ENCODE peak calls at places on chromosomes 2 and 18, in six cellular contexts. One of them, this sample, is unnamed.

GRCh38 chr18:70384181-70384790 is 95.4 kb downstream of the SOCS6 start:
- DNase-seq in activated CD8-positive, alpha-beta T cell treated with anti-CD3 and anti-CD28 coated beads for 36 hours: peak; percentile 5
- DNase-seq in IMR-90: peak; percentile 87
- DNase-seq in A549: peak; percentile 31
- DNase-seq in progenitor cell of endocrine pancreas: no peak
- DNase-seq in mammary epithelial cell: peak; percentile 99
- DNase-seq in this sample: no peak

GRCh38 chr18:3485153-3486149 is 35.5 kb downstream of the TGIF1 start:
- DNase-seq in A549: no peak
- DNase-seq in progenitor cell of endocrine pancreas: no peak
- DNase-seq in mammary epithelial cell: no peak
- DNase-seq in IMR-90: no peak
- DNase-seq in activated CD8-positive, alpha-beta T cell treated with anti-CD3 and anti-CD28 coated beads for 36 hours: peak; percentile 21
- DNase-seq in this sample: no peak

GRCh38 chr2:7068447-7068846 is 151.2 kb downstream of the RNF144A start:
- DNase-seq in activated CD8-positive, alpha-beta T cell treated with anti-CD3 and anti-CD28 coated beads for 36 hours: no peak
- DNase-seq in A549: no peak
- DNase-seq in IMR-90: no peak
- DNase-seq in mammary epithelial cell: no peak
- DNase-seq in progenitor cell of endocrine pancreas: no peak
- DNase-seq in this sample: no peak

GRCh38 chr2:199356412-199356811 is 101.3 kb downstream of the SATB2 start:
- DNase-seq in progenitor cell of endocrine pancreas: no peak
- DNase-seq in activated CD8-positive, alpha-beta T cell treated with anti-CD3 and anti-CD28 coated beads for 36 hours: no peak
- DNase-seq in IMR-90: peak; percentile 47
- DNase-seq in mammary epithelial cell: no peak
- DNase-seq in A549: no peak
- DNase-seq in this sample: no peak

GRCh38 chr2:37916512-37917082 is 8.5 kb upstream of the RMDN2 start:
- DNase-seq in activated CD8-positive, alpha-beta T cell treated with anti-CD3 and anti-CD28 coated beads for 36 hours: no peak
- DNase-seq in IMR-90: peak; percentile 96
- DNase-seq in A549: no peak
- DNase-seq in progenitor cell of endocrine pancreas: no peak
- DNase-seq in mammary epithelial cell: peak; percentile 91
- DNase-seq in this sample: no peak

GRCh38 chr18:44938396-44939036 is 257.8 kb downstream of the SETBP1 start:
- DNase-seq in A549: no peak
- DNase-seq in activated CD8-positive, alpha-beta T cell treated with anti-CD3 and anti-CD28 coated beads for 36 hours: no peak
- DNase-seq in mammary epithelial cell: no peak
- DNase-seq in progenitor cell of endocrine pancreas: no peak
- DNase-seq in IMR-90: no peak
- DNase-seq in this sample: no peak

GRCh38 chr2:220064282-220065042 is 437.0 kb downstream of the SLC4A3 start:
- DNase-seq in IMR-90: no peak
- DNase-seq in activated CD8-positive, alpha-beta T cell treated with anti-CD3 and anti-CD28 coated beads for 36 hours: no peak
- DNase-seq in A549: no peak
- DNase-seq in mammary epithelial cell: no peak
- DNase-seq in progenitor cell of endocrine pancreas: no peak
- DNase-seq in this sample: no peak

GRCh38 chr2:193333539-193333938 is 1138.8 kb upstream of the TMEFF2 start:
- DNase-seq in progenitor cell of endocrine pancreas: no peak
- DNase-seq in IMR-90: no peak
- DNase-seq in A549: no peak
- DNase-seq in activated CD8-positive, alpha-beta T cell treated with anti-CD3 and anti-CD28 coated beads for 36 hours: no peak
- DNase-seq in mammary epithelial cell: no peak
- DNase-seq in this sample: no peak

GRCh38 chr2:128533101-128533500 is 214.4 kb upstream of the HS6ST1 start:
- DNase-seq in progenitor cell of endocrine pancreas: no peak
- DNase-seq in IMR-90: no peak
- DNase-seq in activated CD8-positive, alpha-beta T cell treated with anti-CD3 and anti-CD28 coated beads for 36 hours: no peak
- DNase-seq in A549: no peak
- DNase-seq in mammary epithelial cell: no peak
- DNase-seq in this sample: no peak

GRCh38 chr2:43273477-43273876 is 47.1 kb upstream of the ZFP36L2 start:
- DNase-seq in progenitor cell of endocrine pancreas: no peak
- DNase-seq in A549: no peak
- DNase-seq in IMR-90: peak; percentile 63
- DNase-seq in activated CD8-positive, alpha-beta T cell treated with anti-CD3 and anti-CD28 coated beads for 36 hours: peak; percentile 44
- DNase-seq in mammary epithelial cell: no peak
- DNase-seq in this sample: no peak

GRCh38 chr2:174025271-174026121 is 60.3 kb upstream of the SP3 start:
- DNase-seq in activated CD8-positive, alpha-beta T cell treated with anti-CD3 and anti-CD28 coated beads for 36 hours: no peak
- DNase-seq in A549: no peak
- DNase-seq in IMR-90: peak; percentile 89
- DNase-seq in progenitor cell of endocrine pancreas: no peak
- DNase-seq in mammary epithelial cell: no peak
- DNase-seq in this sample: no peak

GRCh38 chr2:172562298-172562697 is 6.4 kb downstream of the PDK1 start:
- DNase-seq in mammary epithelial cell: no peak
- DNase-seq in progenitor cell of endocrine pancreas: no peak
- DNase-seq in A549: no peak
- DNase-seq in IMR-90: no peak
- DNase-seq in activated CD8-positive, alpha-beta T cell treated with anti-CD3 and anti-CD28 coated beads for 36 hours: no peak
- DNase-seq in this sample: no peak

GRCh38 chr2:239920616-239921365 is 104.4 kb downstream of the NDUFA10 start:
- DNase-seq in activated CD8-positive, alpha-beta T cell treated with anti-CD3 and anti-CD28 coated beads for 36 hours: no peak
- DNase-seq in IMR-90: no peak
- DNase-seq in progenitor cell of endocrine pancreas: no peak
- DNase-seq in A549: no peak
- DNase-seq in mammary epithelial cell: no peak
- DNase-seq in this sample: no peak

GRCh38 chr2:9163306-9164111 is 43.1 kb upstream of the ASAP2 start:
- DNase-seq in activated CD8-positive, alpha-beta T cell treated with anti-CD3 and anti-CD28 coated beads for 36 hours: no peak
- DNase-seq in mammary epithelial cell: peak; percentile 62
- DNase-seq in IMR-90: peak; percentile 75
- DNase-seq in A549: no peak
- DNase-seq in progenitor cell of endocrine pancreas: no peak
- DNase-seq in this sample: no peak

GRCh38 chr2:98277156-98277859 is 68.9 kb upstream of the CNGA3 start:
- DNase-seq in activated CD8-positive, alpha-beta T cell treated with anti-CD3 and anti-CD28 coated beads for 36 hours: no peak
- DNase-seq in progenitor cell of endocrine pancreas: no peak
- DNase-seq in mammary epithelial cell: no peak
- DNase-seq in A549: no peak
- DNase-seq in IMR-90: no peak
- DNase-seq in this sample: no peak

GRCh38 chr2:109013046-109013445 is 24.0 kb upstream of the EDAR start:
- DNase-seq in mammary epithelial cell: no peak
- DNase-seq in A549: no peak
- DNase-seq in activated CD8-positive, alpha-beta T cell treated with anti-CD3 and anti-CD28 coated beads for 36 hours: no peak
- DNase-seq in progenitor cell of endocrine pancreas: no peak
- DNase-seq in IMR-90: no peak
- DNase-seq in this sample: no peak

GRCh38 chr2:35099345-35099744 is 1256.2 kb upstream of the CRIM1 start:
- DNase-seq in activated CD8-positive, alpha-beta T cell treated with anti-CD3 and anti-CD28 coated beads for 36 hours: no peak
- DNase-seq in IMR-90: no peak
- DNase-seq in A549: no peak
- DNase-seq in mammary epithelial cell: no peak
- DNase-seq in progenitor cell of endocrine pancreas: no peak
- DNase-seq in this sample: no peak

GRCh38 chr2:26880161-26880560 is 32.2 kb downstream of the DPYSL5 start:
- DNase-seq in A549: no peak
- DNase-seq in mammary epithelial cell: no peak
- DNase-seq in activated CD8-positive, alpha-beta T cell treated with anti-CD3 and anti-CD28 coated beads for 36 hours: no peak
- DNase-seq in progenitor cell of endocrine pancreas: no peak
- DNase-seq in IMR-90: no peak
- DNase-seq in this sample: no peak

DNA sequence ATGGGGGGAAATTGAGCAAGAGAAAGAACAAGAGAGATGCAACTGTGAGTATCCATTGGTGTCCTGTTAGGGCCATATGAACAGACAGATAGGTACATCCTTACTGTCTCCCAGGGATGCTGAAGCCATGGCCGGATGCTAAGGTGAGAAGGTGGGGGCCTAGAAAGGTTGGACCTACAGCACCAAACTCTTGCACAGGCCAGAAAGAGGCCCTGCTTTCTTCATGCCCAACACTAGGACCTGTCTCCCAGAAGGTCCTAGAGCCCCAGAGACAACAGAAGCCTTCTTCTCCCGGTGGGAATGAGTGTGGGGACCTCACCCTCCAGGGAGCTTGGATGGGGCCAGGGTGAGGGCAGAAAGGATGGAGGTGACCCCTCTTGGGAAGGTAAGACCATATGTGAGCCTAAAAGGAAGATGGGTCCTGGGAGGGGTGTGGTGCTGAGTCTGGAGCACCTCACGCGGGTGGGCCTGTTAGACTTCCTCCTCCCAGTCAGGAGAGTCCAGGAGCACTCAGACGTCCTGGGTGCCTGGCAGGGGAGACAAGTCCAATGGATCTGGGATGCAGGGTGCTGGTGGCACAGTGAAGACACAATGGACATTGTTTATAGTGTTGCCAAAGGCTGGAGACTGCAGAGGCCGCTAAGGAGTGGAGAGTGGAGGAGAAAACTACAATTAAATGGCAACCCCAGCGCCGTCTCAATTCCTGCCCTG is 265.3 kb downstream of the CYP26B1 start:
- DNase-seq in A549: no peak
- DNase-seq in mammary epithelial cell: no peak
- DNase-seq in IMR-90: no peak
- DNase-seq in activated CD8-positive, alpha-beta T cell treated with anti-CD3 and anti-CD28 coated beads for 36 hours: no peak
- DNase-seq in progenitor cell of endocrine pancreas: no peak
- DNase-seq in this sample: no peak
- TF ChIP-seq CTCF in A549: no peak
- TF ChIP-seq CTCF in mammary epithelial cell: no peak
- TF ChIP-seq CTCF in IMR-90: no peak
- TF ChIP-seq CTCF in activated CD8-positive, alpha-beta T cell treated with anti-CD3 and anti-CD28 coated beads for 36 hours: no peak
- TF ChIP-seq CTCF in progenitor cell of endocrine pancreas: no peak
- TF ChIP-seq CTCF in this sample: no peak

DNA sequence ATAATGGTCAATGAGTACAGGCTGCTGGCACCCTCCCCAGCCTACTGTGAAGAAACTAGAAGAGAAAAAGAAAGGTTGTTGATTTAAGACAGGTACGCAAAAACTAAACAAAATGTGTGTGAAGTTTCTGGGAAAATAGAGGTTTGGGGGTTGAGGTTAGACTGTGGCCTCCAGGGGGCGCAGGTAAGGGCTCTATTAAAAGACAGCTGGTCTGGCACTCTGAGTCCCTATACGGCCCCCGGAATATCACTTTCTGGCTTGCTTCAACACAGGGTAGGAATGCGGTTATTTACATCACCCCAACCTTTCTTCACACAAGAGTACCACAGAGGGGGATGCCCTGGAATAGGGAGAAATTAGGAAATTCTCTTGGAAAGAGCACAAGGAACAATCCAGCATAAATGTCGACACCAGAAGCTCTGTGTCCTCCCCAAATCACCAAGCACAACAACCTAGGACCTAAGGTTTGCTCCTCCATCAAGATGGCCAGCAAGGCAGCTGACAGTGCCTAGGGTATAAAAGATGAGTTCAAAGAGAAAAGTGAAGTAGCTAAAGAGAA is 480.8 kb upstream of the KLHL29 start:
- DNase-seq in IMR-90: no peak
- DNase-seq in mammary epithelial cell: no peak
- DNase-seq in A549: peak; percentile 19
- DNase-seq in progenitor cell of endocrine pancreas: peak; percentile 18
- DNase-seq in activated CD8-positive, alpha-beta T cell treated with anti-CD3 and anti-CD28 coated beads for 36 hours: peak; percentile 40
- DNase-seq in this sample: peak; percentile 19
- TF ChIP-seq CTCF in IMR-90: peak; percentile 31
- TF ChIP-seq CTCF in mammary epithelial cell: peak; percentile 48
- TF ChIP-seq CTCF in A549: peak; percentile 46
- TF ChIP-seq CTCF in progenitor cell of endocrine pancreas: peak; percentile 76
- TF ChIP-seq CTCF in activated CD8-positive, alpha-beta T cell treated with anti-CD3 and anti-CD28 coated beads for 36 hours: peak; percentile 48
- TF ChIP-seq CTCF in this sample: peak; percentile 51

DNA sequence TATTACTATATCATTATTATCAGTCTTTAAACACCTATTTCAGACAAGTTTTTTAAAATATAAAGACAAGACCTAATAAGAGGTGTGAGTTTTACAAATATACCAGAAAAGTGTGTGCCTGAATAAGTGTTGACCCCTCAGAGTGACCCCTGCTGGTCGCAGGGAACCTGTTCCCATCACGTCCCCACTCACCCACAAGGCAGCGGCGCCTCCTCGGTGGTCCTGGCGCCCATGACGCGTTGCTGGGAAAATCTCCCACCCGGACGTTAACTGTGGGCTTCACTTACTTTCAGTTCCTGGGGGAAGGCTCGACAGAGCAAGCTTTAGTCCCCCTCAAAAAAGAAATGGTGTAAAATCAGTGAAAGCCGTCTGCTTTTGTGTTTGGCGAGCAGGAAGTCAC is 93.5 kb downstream of the TMEM18 start:
- DNase-seq in mammary epithelial cell: no peak
- DNase-seq in IMR-90: no peak
- DNase-seq in activated CD8-positive, alpha-beta T cell treated with anti-CD3 and anti-CD28 coated beads for 36 hours: no peak
- DNase-seq in progenitor cell of endocrine pancreas: no peak
- DNase-seq in A549: no peak
- DNase-seq in this sample: no peak
- TF ChIP-seq CTCF in mammary epithelial cell: no peak
- TF ChIP-seq CTCF in IMR-90: no peak
- TF ChIP-seq CTCF in activated CD8-positive, alpha-beta T cell treated with anti-CD3 and anti-CD28 coated beads for 36 hours: no peak
- TF ChIP-seq CTCF in progenitor cell of endocrine pancreas: no peak
- TF ChIP-seq CTCF in A549: no peak
- TF ChIP-seq CTCF in this sample: no peak

DNA sequence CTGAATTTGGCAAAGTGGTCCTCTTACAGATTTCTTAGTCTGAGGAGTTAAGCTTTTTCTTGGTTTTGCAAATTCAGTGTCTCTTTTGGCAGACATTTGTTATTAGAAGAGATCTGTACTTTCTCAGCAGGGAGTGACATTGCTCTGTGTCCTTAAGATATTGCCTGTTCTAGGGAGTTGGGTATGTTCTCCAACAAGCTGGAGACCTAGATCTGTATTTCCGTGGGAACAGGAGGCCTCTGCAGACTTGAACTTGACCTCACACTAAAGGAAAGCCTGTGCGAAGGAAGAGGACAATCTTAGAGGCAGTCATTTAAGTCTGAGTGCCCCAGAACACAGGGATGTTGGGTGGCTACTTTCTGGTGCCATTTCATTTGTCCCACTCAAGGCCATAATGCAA is 107.0 kb upstream of the ATP8B1 start:
- DNase-seq in activated CD8-positive, alpha-beta T cell treated with anti-CD3 and anti-CD28 coated beads for 36 hours: no peak
- DNase-seq in IMR-90: no peak
- DNase-seq in progenitor cell of endocrine pancreas: no peak
- DNase-seq in A549: no peak
- DNase-seq in mammary epithelial cell: no peak
- DNase-seq in this sample: no peak
- TF ChIP-seq CTCF in activated CD8-positive, alpha-beta T cell treated with anti-CD3 and anti-CD28 coated beads for 36 hours: no peak
- TF ChIP-seq CTCF in IMR-90: no peak
- TF ChIP-seq CTCF in progenitor cell of endocrine pancreas: no peak
- TF ChIP-seq CTCF in A549: no peak
- TF ChIP-seq CTCF in mammary epithelial cell: no peak
- TF ChIP-seq CTCF in this sample: no peak

DNA sequence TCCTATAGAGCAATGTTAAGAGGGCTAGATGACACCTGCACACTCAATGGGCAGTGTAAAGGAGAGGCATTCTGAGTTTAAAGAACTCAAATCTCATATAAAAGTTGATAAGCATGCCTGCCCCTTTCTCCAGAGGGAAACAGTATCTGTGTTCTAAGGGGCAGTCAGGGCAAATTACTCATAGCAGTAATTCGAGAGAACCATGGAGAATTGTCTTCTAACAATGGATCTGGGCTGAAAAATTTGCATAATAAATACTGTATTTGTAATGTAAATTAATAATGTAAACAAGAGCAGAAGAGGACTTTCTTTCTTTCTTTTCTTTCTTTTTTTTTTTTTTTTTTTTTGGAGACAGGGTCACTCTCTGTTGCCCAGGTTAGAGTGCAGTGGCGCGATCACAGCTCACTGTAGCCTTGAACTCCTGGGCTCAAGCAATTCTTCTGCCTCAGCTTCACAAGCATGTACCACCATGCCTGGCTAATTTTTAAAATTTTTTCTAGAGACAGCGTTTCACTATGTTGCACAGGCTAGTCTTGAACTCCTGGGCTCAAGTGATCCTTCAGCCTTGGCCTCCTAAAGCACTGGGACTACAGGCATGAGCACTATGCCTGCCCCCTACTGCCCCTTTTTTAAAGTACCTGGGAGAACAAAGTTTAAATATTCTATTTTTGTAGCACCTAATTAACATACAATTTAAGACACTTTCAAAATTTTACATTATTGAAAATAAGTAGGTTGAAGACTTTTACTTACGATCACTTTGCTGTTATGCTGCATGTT is 70.6 kb downstream of the OTX1 start:
- DNase-seq in progenitor cell of endocrine pancreas: no peak
- DNase-seq in activated CD8-positive, alpha-beta T cell treated with anti-CD3 and anti-CD28 coated beads for 36 hours: no peak
- DNase-seq in IMR-90: no peak
- DNase-seq in A549: no peak
- DNase-seq in mammary epithelial cell: no peak
- DNase-seq in this sample: no peak
- TF ChIP-seq CTCF in progenitor cell of endocrine pancreas: no peak
- TF ChIP-seq CTCF in activated CD8-positive, alpha-beta T cell treated with anti-CD3 and anti-CD28 coated beads for 36 hours: no peak
- TF ChIP-seq CTCF in IMR-90: no peak
- TF ChIP-seq CTCF in A549: no peak
- TF ChIP-seq CTCF in mammary epithelial cell: no peak
- TF ChIP-seq CTCF in this sample: no peak

This sample was measured in GM20000.